ENCODE peak calls at places on chromosome 22, in four cellular contexts. W is HT-29, F is ELR, C is GM04503. A is an unnamed sample.

GRCh38 chr22:44338183-44338812 is 25.5 kb upstream of the SHISAL1 start:
- DNase-seq in F (no peak), W (no peak), C (no peak), A (no peak)

GRCh38 chr22:31753005-31753633 is 700 bp upstream of the DEPDC5 start:
- DNase-seq in F (peak; percentile 60), W (no peak), C (no peak), A (no peak)

GRCh38 chr22:49123621-49124192 is 704.0 kb downstream of the BRD1 start:
- DNase-seq in C (no peak), F (no peak), W (no peak), A (no peak)

GRCh38 chr22:49307870-49308269 is 519.8 kb downstream of the BRD1 start:
- DNase-seq in W (no peak), F (no peak), C (no peak), A (no peak)

GRCh38 chr22:24594569-24595120 is 1.8 kb upstream of the LRRC75B start:
- DNase-seq in F (no peak), W (no peak), C (no peak), A (no peak)

GRCh38 chr22:29187831-29188230 is 17.9 kb upstream of the EMID1 start:
- DNase-seq in F (no peak), C (no peak), W (no peak), A (no peak)

GRCh38 chr22:28379075-28379806 is 300.4 kb downstream of the TTC28 start:
- DNase-seq in F (no peak), C (no peak), W (no peak), A (no peak)

GRCh38 chr22:30720263-30720837 is 25.7 kb downstream of the OSBP2 start:
- DNase-seq in W (no peak), C (no peak), F (no peak), A (no peak)

GRCh38 chr22:30297276-30298004 is 8.1 kb upstream of the CASTOR1 start:
- DNase-seq in W (no peak), C (no peak), F (no peak), A (no peak)

GRCh38 chr22:40982482-40983385 is 31.6 kb downstream of the RBX1 start:
- DNase-seq in C (no peak), W (no peak), F (no peak), A (no peak)

GRCh38 chr22:47623740-47624103 is 861.3 kb downstream of the TBC1D22A start:
- DNase-seq in C (no peak), F (no peak), W (no peak), A (no peak)

GRCh38 chr22:50280022-50280707 is 10.0 kb upstream of the MAPK11 start:
- DNase-seq in C (no peak), F (no peak), W (no peak), A (no peak)

GRCh38 chr22:31341386-31342088 is 4.6 kb downstream of the PATZ1 start:
- DNase-seq in F (no peak), C (no peak), W (no peak), A (no peak)

GRCh38 chr22:37639070-37639760 is at the start of gene SH3BP1:
- DNase-seq in C (no peak), F (peak; percentile 68), W (peak; percentile 22), A (no peak)

GRCh38 chr22:33853200-33854097 is 66.8 kb downstream of the LARGE1 start:
- DNase-seq in F (no peak), C (peak; percentile 40), W (peak; percentile 66), A (peak; percentile 75)

GRCh38 chr22:33401291-33401690 is 343.1 kb upstream of the SYN3 start:
- DNase-seq in W (no peak), C (peak; percentile 3), F (no peak), A (peak; percentile 19)

GRCh38 chr22:45934659-45935341 is 42.2 kb downstream of the WNT7B start:
- DNase-seq in W (peak; percentile 73), C (peak; percentile 61), F (peak; percentile 94), A (peak; percentile 84)

GRCh38 chr22:20392983-20393704 is 807 bp upstream of the ZNF74 start:
- DNase-seq in F (no peak), C (no peak), W (no peak), A (no peak)

GRCh38 chr22:48089601-48090331 is 1327.3 kb downstream of the TBC1D22A start:
- DNase-seq in F (no peak), C (peak; percentile 10), W (no peak), A (peak; percentile 79)

GRCh38 chr22:36386900-36387663 is 685 bp downstream of the MYH9 start:
- DNase-seq in W (peak; percentile 35), F (peak; percentile 63), C (no peak), A (no peak)

GRCh38 chr22:42069801-42070516 is 653 bp downstream of the NAGA start:
- DNase-seq in C (no peak), W (no peak), F (peak; percentile 28), A (no peak)

GRCh38 chr22:42432020-42432596 is at the start of gene NFAM1:
- DNase-seq in W (no peak), F (no peak), C (no peak), A (no peak)

GRCh38 chr22:22878801-22879674 is 8.6 kb upstream of the IGLL5 start:
- DNase-seq in W (no peak), F (no peak), C (no peak), A (no peak)

GRCh38 chr22:19636696-19637355 is 77.5 kb upstream of the SEPTIN5 start:
- DNase-seq in C (no peak), W (no peak), F (no peak), A (no peak)

GRCh38 chr22:44261164-44261860 is 51.4 kb downstream of the SHISAL1 start:
- DNase-seq in F (no peak), W (no peak), C (no peak), A (no peak)

GRCh38 chr22:42365337-42365865 is 66.8 kb downstream of the NFAM1 start:
- DNase-seq in W (no peak), F (no peak), C (no peak), A (no peak)

A was measured in A172.